ENCODE peak calls at places on chromosomes 3 and 15, in five cellular contexts. D, E, R, Q and B are unnamed samples.

GRCh38 chr3:188037116-188037718 is 116.7 kb upstream of the LPP start:
- DNase-seq in R (peak), Q (no peak), D (peak), E (peak), B (no peak)

GRCh38 chr3:100912976-100913375 is 80.2 kb downstream of the ABI3BP start:
- DNase-seq in E (no peak), R (peak), Q (no peak), D (no peak), B (no peak)

GRCh38 chr3:32595318-32595717 is 24.7 kb upstream of the DYNC1LI1 start:
- DNase-seq in E (no peak), Q (no peak), R (no peak), D (no peak), B (no peak)

GRCh38 chr15:71109890-71110289 is 5.4 kb upstream of the THSD4 start:
- DNase-seq in E (no peak), R (no peak), D (no peak), Q (no peak), B (no peak)

GRCh38 chr3:114310701-114311100 is 16.9 kb downstream of the TIGIT start:
- DNase-seq in Q (no peak), E (no peak), D (no peak), R (peak), B (no peak)

GRCh38 chr3:9902372-9903237 is at the start of gene IL17RE:
- DNase-seq in R (no peak), D (no peak), Q (no peak), E (peak), B (no peak)

GRCh38 chr15:75338661-75339240 is 2.9 kb downstream of the COMMD4 start:
- DNase-seq in R (no peak), D (no peak), E (no peak), Q (no peak), B (no peak)

GRCh38 chr3:150408232-150409124 is at the start of gene TSC22D2:
- DNase-seq in E (peak), Q (no peak), R (peak), D (peak), B (no peak)

GRCh38 chr3:73365756-73366397 is 258.9 kb downstream of the PDZRN3 start:
- DNase-seq in E (no peak), Q (peak), D (peak), R (peak), B (no peak)

GRCh38 chr3:187041362-187042061 is 97.8 kb downstream of the RPL39L start:
- DNase-seq in D (peak), Q (no peak), E (peak), R (peak), B (no peak)

GRCh38 chr3:15499536-15499935 is 22.0 kb downstream of the COLQ start:
- DNase-seq in R (no peak), E (no peak), D (no peak), Q (no peak), B (no peak)

GRCh38 chr3:11982341-11982948 is 21.7 kb upstream of the SYN2 start:
- DNase-seq in E (no peak), D (no peak), R (no peak), Q (no peak), B (no peak)

GRCh38 chr3:71584216-71585061 is 911 bp upstream of the FOXP1 start:
- DNase-seq in D (peak), R (peak), E (peak), Q (no peak), B (no peak)

GRCh38 chr3:120550546-120550945 is 45.6 kb upstream of the NDUFB4 start:
- DNase-seq in D (no peak), R (peak), Q (no peak), E (no peak), B (no peak)

GRCh38 chr3:31369637-31370036 is 163.1 kb upstream of the STT3B start:
- DNase-seq in E (peak), Q (no peak), D (peak), R (peak), B (no peak)

GRCh38 chr3:136106101-136106500 is 90.0 kb downstream of the MSL2 start:
- DNase-seq in D (no peak), E (no peak), Q (no peak), R (peak), B (no peak)

GRCh38 chr3:151976211-151977050 is 103.0 kb downstream of the SUCNR1 start:
- DNase-seq in Q (peak), R (peak), D (peak), E (peak), B (peak)

GRCh38 chr3:141320399-141321108 is 47.8 kb upstream of the ZBTB38 start:
- DNase-seq in D (no peak), Q (no peak), E (no peak), R (no peak), B (no peak)
- H3K4me3 ChIP-seq in D (no peak), Q (no peak), E (no peak), R (no peak), B (no peak)

GRCh38 chr3:57512174-57512573 is 32.0 kb downstream of the DNAH12 start:
- DNase-seq in R (peak), E (no peak), D (peak), Q (no peak), B (no peak)
- H3K4me3 ChIP-seq in R (no peak), E (no peak), D (no peak), Q (no peak), B (no peak)

GRCh38 chr3:50573566-50574279 is 4.4 kb downstream of the HEMK1 start:
- DNase-seq in D (no peak), Q (no peak), E (no peak), R (no peak), B (no peak)

GRCh38 chr3:50572801-50573371 is 3.6 kb downstream of the HEMK1 start:
- DNase-seq in E (no peak), R (no peak), Q (no peak), D (no peak), B (no peak)

GRCh38 chr3:50570508-50571279 is 1.4 kb downstream of the HEMK1 start:
- DNase-seq in D (no peak), R (no peak), Q (no peak), E (no peak), B (no peak)

GRCh38 chr3:50571486-50571885 is 2.2 kb downstream of the HEMK1 start:
- DNase-seq in Q (no peak), R (no peak), D (no peak), E (no peak), B (no peak)

DNA sequence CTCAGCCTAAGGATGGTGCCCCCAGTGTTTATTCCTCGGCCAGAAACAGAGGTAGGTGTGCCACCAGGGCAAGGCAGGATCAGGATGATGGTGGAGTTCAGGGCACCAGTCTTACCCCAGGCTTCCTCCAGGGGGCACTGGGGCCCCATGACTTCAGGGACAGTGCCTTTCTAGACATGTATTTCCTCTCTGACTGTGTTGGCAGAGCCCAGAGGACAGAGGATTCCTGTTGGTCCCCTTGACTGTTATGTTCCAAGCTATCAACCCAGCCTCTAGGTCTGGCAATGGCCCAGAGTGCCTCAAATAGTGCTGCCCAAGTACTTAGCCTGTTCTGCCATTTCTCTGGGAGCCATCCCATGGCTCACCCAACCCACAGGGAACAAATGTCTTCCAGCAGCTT is 2.8 kb downstream of the HEMK1 start:
- DNase-seq in E (peak), D (peak), Q (no peak), R (peak), B (no peak)
- H3K4me3 ChIP-seq in E (no peak), D (no peak), Q (no peak), R (no peak), B (no peak)

GRCh38 chr15:31396881-31397560 is 70.4 kb downstream of the KLF13 start:
- DNase-seq in E (peak), R (peak), Q (no peak), D (no peak), B (no peak)
- H3K4me3 ChIP-seq in E (peak), R (no peak), Q (no peak), D (no peak), B (peak)

DNA sequence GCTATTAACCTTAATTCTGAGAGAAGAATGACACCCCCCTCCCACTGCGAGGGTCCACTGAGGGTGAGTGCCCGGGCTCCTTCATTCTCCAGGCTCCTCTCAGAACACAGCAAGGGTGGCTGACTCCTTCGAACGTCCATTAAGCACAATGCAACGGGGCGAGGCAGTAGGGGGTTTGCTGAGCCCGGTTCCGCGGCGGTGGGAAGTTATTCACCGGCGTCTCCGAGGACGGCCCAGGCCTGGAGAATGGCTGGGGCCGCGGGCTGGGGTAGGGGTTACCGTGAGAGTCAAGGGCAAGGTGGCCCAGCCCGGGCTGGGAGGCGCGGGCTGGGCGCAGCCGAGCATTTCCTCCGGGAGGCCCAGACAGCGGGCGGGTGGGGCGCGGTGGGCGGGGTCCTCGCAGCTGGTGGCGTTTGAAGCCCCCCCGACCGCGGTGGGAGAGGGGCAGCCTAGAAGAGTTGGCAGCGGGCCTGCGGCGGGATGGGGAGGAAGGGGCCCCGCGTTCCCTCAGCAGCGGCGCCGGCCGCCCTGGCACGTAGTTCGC is 1.1 kb upstream of the KLF13 start:
- DNase-seq in D (no peak), R (no peak), Q (no peak), E (no peak), B (no peak)
- H3K4me3 ChIP-seq in D (peak), R (peak), Q (peak), E (peak), B (peak)

DNA sequence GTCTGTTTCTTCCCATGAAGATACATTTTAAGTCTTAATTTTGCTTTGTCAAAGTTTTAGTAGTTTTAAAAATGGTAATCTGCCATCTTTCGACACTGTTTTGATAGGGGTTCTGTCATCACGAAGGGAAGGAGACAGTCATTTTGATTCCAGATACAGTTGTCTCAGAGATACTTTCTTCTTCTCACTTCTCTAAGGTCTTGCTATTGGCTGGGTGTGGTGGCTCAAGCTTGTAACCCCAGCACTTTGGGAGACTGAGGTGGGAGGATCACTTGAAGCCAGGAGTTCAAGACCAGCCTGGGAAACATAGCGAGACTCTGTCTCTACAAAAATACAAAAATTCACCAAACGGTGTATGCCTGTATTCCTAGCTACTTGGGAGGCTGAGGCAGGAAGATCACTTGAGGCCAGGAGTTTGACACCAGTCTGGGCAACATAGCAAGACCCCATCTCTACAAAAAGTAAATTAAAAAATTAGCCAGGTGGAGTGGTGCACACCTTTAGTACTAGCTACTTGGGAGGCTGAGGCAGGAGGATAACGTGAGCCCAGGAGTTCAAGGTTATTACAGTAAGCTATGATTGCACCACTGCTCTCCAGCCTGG is 3.3 kb downstream of the RAB8B start:
- DNase-seq in D (no peak), Q (no peak), E (no peak), R (no peak), B (no peak)
- H3K4me3 ChIP-seq in D (no peak), Q (no peak), E (no peak), R (no peak), B (no peak)